ENCODE peak calls at places on chromosomes 11 and 22, in ten cellular contexts. One of them, this sample, is unnamed.

GRCh38 chr11:62124186-62125113 is 639 bp downstream of the INCENP start:
- DNase-seq in EH: peak
- DNase-seq in T-cell: no peak
- DNase-seq in GM20000: peak
- DNase-seq in kidney tubule cell: peak
- DNase-seq in NCI-H345: no peak
- DNase-seq in colonic mucosa: peak
- DNase-seq in SW 1271: peak
- DNase-seq in EL: peak
- DNase-seq in ovary: no peak
- DNase-seq in this sample: no peak

GRCh38 chr11:111441443-111441842 is 62.4 kb upstream of the POU2AF1 start:
- DNase-seq in EH: peak
- DNase-seq in T-cell: no peak
- DNase-seq in GM20000: no peak
- DNase-seq in kidney tubule cell: peak
- DNase-seq in NCI-H345: no peak
- DNase-seq in colonic mucosa: no peak
- DNase-seq in SW 1271: no peak
- DNase-seq in EL: peak
- DNase-seq in ovary: no peak
- DNase-seq in this sample: no peak

GRCh38 chr22:50695421-50696250 is 23.0 kb downstream of the SHANK3 start:
- DNase-seq in EH: no peak
- DNase-seq in T-cell: no peak
- DNase-seq in GM20000: no peak
- DNase-seq in kidney tubule cell: no peak
- DNase-seq in NCI-H345: peak
- DNase-seq in colonic mucosa: no peak
- DNase-seq in SW 1271: no peak
- DNase-seq in EL: no peak
- DNase-seq in ovary: peak
- DNase-seq in this sample: no peak

GRCh38 chr11:8233691-8234424 is 29.8 kb downstream of the LMO1 start:
- DNase-seq in EH: peak
- DNase-seq in T-cell: no peak
- DNase-seq in GM20000: no peak
- DNase-seq in kidney tubule cell: peak
- DNase-seq in NCI-H345: no peak
- DNase-seq in colonic mucosa: no peak
- DNase-seq in SW 1271: no peak
- DNase-seq in EL: peak
- DNase-seq in ovary: no peak
- DNase-seq in this sample: no peak

GRCh38 chr11:16605440-16605970 is 132.9 kb upstream of the C11orf58 start:
- DNase-seq in EH: peak
- DNase-seq in T-cell: no peak
- DNase-seq in GM20000: peak
- DNase-seq in kidney tubule cell: no peak
- DNase-seq in NCI-H345: peak
- DNase-seq in colonic mucosa: peak
- DNase-seq in SW 1271: no peak
- DNase-seq in EL: peak
- DNase-seq in ovary: peak
- DNase-seq in this sample: no peak

GRCh38 chr11:113645593-113646349 is 60.3 kb downstream of the TMPRSS5 start:
- DNase-seq in EH: no peak
- DNase-seq in T-cell: no peak
- DNase-seq in GM20000: no peak
- DNase-seq in kidney tubule cell: no peak
- DNase-seq in NCI-H345: no peak
- DNase-seq in colonic mucosa: no peak
- DNase-seq in SW 1271: no peak
- DNase-seq in EL: no peak
- DNase-seq in ovary: no peak
- DNase-seq in this sample: no peak

GRCh38 chr11:76701701-76702100 is 31.2 kb upstream of the LRRC32 start:
- DNase-seq in EH: peak
- DNase-seq in T-cell: no peak
- DNase-seq in GM20000: no peak
- DNase-seq in kidney tubule cell: no peak
- DNase-seq in NCI-H345: no peak
- DNase-seq in colonic mucosa: no peak
- DNase-seq in SW 1271: no peak
- DNase-seq in EL: peak
- DNase-seq in ovary: no peak
- DNase-seq in this sample: no peak

GRCh38 chr11:71158936-71159335 is 93.4 kb downstream of the SHANK2 start:
- DNase-seq in EH: no peak
- DNase-seq in T-cell: no peak
- DNase-seq in GM20000: no peak
- DNase-seq in kidney tubule cell: no peak
- DNase-seq in NCI-H345: no peak
- DNase-seq in colonic mucosa: no peak
- DNase-seq in SW 1271: no peak
- DNase-seq in EL: no peak
- DNase-seq in ovary: no peak
- DNase-seq in this sample: no peak

GRCh38 chr11:23903044-23903704 is 593.7 kb upstream of the LUZP2 start:
- DNase-seq in EH: peak
- DNase-seq in T-cell: no peak
- DNase-seq in GM20000: no peak
- DNase-seq in kidney tubule cell: peak
- DNase-seq in NCI-H345: no peak
- DNase-seq in colonic mucosa: no peak
- DNase-seq in SW 1271: peak
- DNase-seq in EL: peak
- DNase-seq in ovary: no peak
- DNase-seq in this sample: no peak

GRCh38 chr11:130527648-130528300 is 79.3 kb downstream of the ADAMTS15 start:
- DNase-seq in EH: peak
- DNase-seq in T-cell: no peak
- DNase-seq in GM20000: no peak
- DNase-seq in kidney tubule cell: peak
- DNase-seq in NCI-H345: no peak
- DNase-seq in colonic mucosa: no peak
- DNase-seq in SW 1271: no peak
- DNase-seq in EL: peak
- DNase-seq in ovary: no peak
- DNase-seq in this sample: no peak

GRCh38 chr22:17988800-17989513 is 35.4 kb downstream of the MICAL3 start:
- DNase-seq in EH: peak
- DNase-seq in T-cell: no peak
- DNase-seq in GM20000: no peak
- DNase-seq in kidney tubule cell: peak
- DNase-seq in NCI-H345: no peak
- DNase-seq in colonic mucosa: no peak
- DNase-seq in SW 1271: no peak
- DNase-seq in EL: no peak
- DNase-seq in ovary: no peak
- DNase-seq in this sample: no peak

GRCh38 chr22:33781396-33781795 is 138.9 kb downstream of the LARGE1 start:
- DNase-seq in EH: peak
- DNase-seq in T-cell: no peak
- DNase-seq in GM20000: no peak
- DNase-seq in kidney tubule cell: no peak
- DNase-seq in NCI-H345: no peak
- DNase-seq in colonic mucosa: no peak
- DNase-seq in SW 1271: no peak
- DNase-seq in EL: no peak
- DNase-seq in ovary: no peak
- DNase-seq in this sample: no peak

GRCh38 chr11:3213659-3214419 is 4.8 kb downstream of the MRGPRG start:
- DNase-seq in EH: no peak
- DNase-seq in T-cell: no peak
- DNase-seq in GM20000: no peak
- DNase-seq in kidney tubule cell: no peak
- DNase-seq in NCI-H345: no peak
- DNase-seq in colonic mucosa: no peak
- DNase-seq in SW 1271: no peak
- DNase-seq in EL: no peak
- DNase-seq in ovary: no peak
- DNase-seq in this sample: no peak

GRCh38 chr11:33207408-33207985 is 46.2 kb upstream of the CSTF3 start:
- DNase-seq in EH: peak
- DNase-seq in T-cell: no peak
- DNase-seq in GM20000: no peak
- DNase-seq in kidney tubule cell: peak
- DNase-seq in NCI-H345: no peak
- DNase-seq in colonic mucosa: no peak
- DNase-seq in SW 1271: no peak
- DNase-seq in EL: no peak
- DNase-seq in ovary: peak
- DNase-seq in this sample: no peak

GRCh38 chr11:62269654-62270278 is at the start of gene SCGB2A2:
- DNase-seq in EH: no peak
- DNase-seq in T-cell: no peak
- DNase-seq in GM20000: no peak
- DNase-seq in kidney tubule cell: peak
- DNase-seq in NCI-H345: peak
- DNase-seq in colonic mucosa: no peak
- DNase-seq in SW 1271: no peak
- DNase-seq in EL: no peak
- DNase-seq in ovary: no peak
- DNase-seq in this sample: no peak

GRCh38 chr11:111417766-111418435 is 38.8 kb upstream of the POU2AF1 start:
- DNase-seq in EH: peak
- DNase-seq in T-cell: no peak
- DNase-seq in GM20000: peak
- DNase-seq in kidney tubule cell: peak
- DNase-seq in NCI-H345: no peak
- DNase-seq in colonic mucosa: peak
- DNase-seq in SW 1271: no peak
- DNase-seq in EL: peak
- DNase-seq in ovary: peak
- DNase-seq in this sample: no peak

GRCh38 chr11:72347691-72348090 is 86.6 kb downstream of the CLPB start:
- DNase-seq in EH: no peak
- DNase-seq in T-cell: no peak
- DNase-seq in GM20000: no peak
- DNase-seq in kidney tubule cell: no peak
- DNase-seq in NCI-H345: no peak
- DNase-seq in colonic mucosa: no peak
- DNase-seq in SW 1271: no peak
- DNase-seq in EL: no peak
- DNase-seq in ovary: no peak
- DNase-seq in this sample: no peak

GRCh38 chr22:48478124-48478523 is 1349.5 kb downstream of the BRD1 start:
- DNase-seq in EH: no peak
- DNase-seq in T-cell: peak
- DNase-seq in GM20000: no peak
- DNase-seq in kidney tubule cell: no peak
- DNase-seq in NCI-H345: no peak
- DNase-seq in colonic mucosa: no peak
- DNase-seq in SW 1271: no peak
- DNase-seq in EL: no peak
- DNase-seq in ovary: no peak
- DNase-seq in this sample: no peak

GRCh38 chr11:78019808-78020207 is 3.3 kb downstream of the KCTD14 start:
- DNase-seq in EH: no peak
- DNase-seq in T-cell: no peak
- DNase-seq in GM20000: no peak
- DNase-seq in kidney tubule cell: peak
- DNase-seq in NCI-H345: no peak
- DNase-seq in colonic mucosa: no peak
- DNase-seq in SW 1271: no peak
- DNase-seq in EL: no peak
- DNase-seq in ovary: no peak
- DNase-seq in this sample: no peak

GRCh38 chr11:61999141-61999975 is 31.9 kb upstream of the FTH1 start:
- DNase-seq in EH: peak
- DNase-seq in T-cell: no peak
- DNase-seq in GM20000: no peak
- DNase-seq in kidney tubule cell: no peak
- DNase-seq in NCI-H345: no peak
- DNase-seq in colonic mucosa: no peak
- DNase-seq in SW 1271: no peak
- DNase-seq in EL: no peak
- DNase-seq in ovary: no peak
- DNase-seq in this sample: no peak

GRCh38 chr11:69114362-69114761 is 41.4 kb upstream of the SMIM38 start:
- DNase-seq in EH: no peak
- DNase-seq in T-cell: no peak
- DNase-seq in GM20000: no peak
- DNase-seq in kidney tubule cell: no peak
- DNase-seq in NCI-H345: no peak
- DNase-seq in colonic mucosa: no peak
- DNase-seq in SW 1271: no peak
- DNase-seq in EL: no peak
- DNase-seq in ovary: no peak
- DNase-seq in this sample: no peak

GRCh38 chr11:32902089-32902665 is 9.6 kb downstream of the QSER1 start:
- DNase-seq in EH: no peak
- DNase-seq in T-cell: no peak
- DNase-seq in GM20000: no peak
- DNase-seq in kidney tubule cell: no peak
- DNase-seq in NCI-H345: no peak
- DNase-seq in colonic mucosa: no peak
- DNase-seq in SW 1271: no peak
- DNase-seq in EL: no peak
- DNase-seq in ovary: no peak
- DNase-seq in this sample: no peak

GRCh38 chr11:64428685-64429084 is 69.7 kb downstream of the RPS6KA4 start:
- DNase-seq in EH: no peak
- DNase-seq in T-cell: no peak
- DNase-seq in GM20000: no peak
- DNase-seq in kidney tubule cell: no peak
- DNase-seq in NCI-H345: no peak
- DNase-seq in colonic mucosa: no peak
- DNase-seq in SW 1271: no peak
- DNase-seq in EL: no peak
- DNase-seq in ovary: no peak
- DNase-seq in this sample: no peak

GRCh38 chr11:129320485-129320884 is 55.2 kb upstream of the BARX2 start:
- DNase-seq in EH: no peak
- DNase-seq in T-cell: no peak
- DNase-seq in GM20000: no peak
- DNase-seq in kidney tubule cell: no peak
- DNase-seq in NCI-H345: no peak
- DNase-seq in colonic mucosa: no peak
- DNase-seq in SW 1271: no peak
- DNase-seq in EL: no peak
- DNase-seq in ovary: no peak
- DNase-seq in this sample: no peak

GRCh38 chr11:98153752-98154151 is 867.0 kb upstream of the CNTN5 start:
- DNase-seq in EH: no peak
- DNase-seq in T-cell: no peak
- DNase-seq in GM20000: no peak
- DNase-seq in kidney tubule cell: no peak
- DNase-seq in NCI-H345: no peak
- DNase-seq in colonic mucosa: no peak
- DNase-seq in SW 1271: no peak
- DNase-seq in EL: no peak
- DNase-seq in ovary: no peak
- DNase-seq in this sample: no peak

GRCh38 chr11:78562398-78562797 is 12.3 kb downstream of the NARS2 start:
- DNase-seq in EH: peak
- DNase-seq in T-cell: no peak
- DNase-seq in GM20000: no peak
- DNase-seq in kidney tubule cell: peak
- DNase-seq in NCI-H345: no peak
- DNase-seq in colonic mucosa: no peak
- DNase-seq in SW 1271: peak
- DNase-seq in EL: peak
- DNase-seq in ovary: no peak
- DNase-seq in this sample: no peak

GRCh38 chr11:76166314-76166713 is 40.0 kb downstream of the WNT11 start:
- DNase-seq in EH: no peak
- DNase-seq in T-cell: no peak
- DNase-seq in GM20000: no peak
- DNase-seq in kidney tubule cell: no peak
- DNase-seq in NCI-H345: no peak
- DNase-seq in colonic mucosa: no peak
- DNase-seq in SW 1271: no peak
- DNase-seq in EL: peak
- DNase-seq in ovary: no peak
- DNase-seq in this sample: no peak

GRCh38 chr11:110818032-110818687 is 105.9 kb upstream of the ARHGAP20 start:
- DNase-seq in EH: peak
- DNase-seq in T-cell: no peak
- DNase-seq in GM20000: no peak
- DNase-seq in kidney tubule cell: peak
- DNase-seq in NCI-H345: no peak
- DNase-seq in colonic mucosa: no peak
- DNase-seq in SW 1271: no peak
- DNase-seq in EL: peak
- DNase-seq in ovary: no peak
- DNase-seq in this sample: no peak